ENCODE peak calls at places on chromosomes 1 and 21, in six cellular contexts. I, V, S, K, N and X are unnamed samples.

GRCh38 chr1:70327306-70328076 is 27.0 kb downstream of the ANKRD13C start:
- DNase-seq in N (no peak), V (no peak), K (no peak), S (no peak), I (no peak), X (no peak)

GRCh38 chr1:30908886-30909777 is 574 bp upstream of the SDC3 start:
- DNase-seq in S (no peak), K (peak), I (no peak), V (peak), N (no peak), X (no peak)

GRCh38 chr1:69671363-69672010 is 103.8 kb downstream of the LRRC7 start:
- DNase-seq in N (no peak), K (no peak), I (no peak), S (no peak), V (no peak), X (no peak)

GRCh38 chr1:29542476-29543015 is 306.2 kb downstream of the PTPRU start:
- DNase-seq in I (no peak), N (no peak), V (no peak), S (no peak), K (no peak), X (no peak)

GRCh38 chr1:205849619-205850355 is at the start of gene PM20D1:
- DNase-seq in I (peak), V (peak), K (peak), N (no peak), S (no peak), X (no peak)

GRCh38 chr1:41672641-41673313 is 188.3 kb upstream of the EDN2 start:
- DNase-seq in N (no peak), K (no peak), I (no peak), V (no peak), S (no peak), X (no peak)

GRCh38 chr1:160879056-160879455 is 5.9 kb downstream of the ITLN1 start:
- DNase-seq in K (no peak), N (no peak), S (no peak), I (no peak), V (no peak), X (no peak)

GRCh38 chr1:67749844-67750689 is 65.1 kb downstream of the GADD45A start:
- DNase-seq in I (no peak), K (peak), S (no peak), N (no peak), V (no peak), X (peak)

GRCh38 chr1:79100385-79100784 is 93.9 kb upstream of the ADGRL4 start:
- DNase-seq in K (no peak), S (no peak), I (no peak), N (no peak), V (no peak), X (peak)

GRCh38 chr21:31265293-31265692 is 78.8 kb downstream of the TIAM1 start:
- DNase-seq in V (peak), I (no peak), S (no peak), N (no peak), K (no peak), X (no peak)

GRCh38 chr1:6102227-6102845 is 56.6 kb downstream of the KCNAB2 start:
- DNase-seq in K (no peak), N (no peak), I (no peak), S (no peak), V (no peak), X (no peak)

GRCh38 chr1:240619357-240619756 is 7.4 kb upstream of the GREM2 start:
- DNase-seq in K (no peak), V (no peak), S (no peak), I (no peak), N (no peak), X (no peak)

GRCh38 chr1:207009945-207010344 is 22.6 kb downstream of the C1orf116 start:
- DNase-seq in N (no peak), S (no peak), I (no peak), V (no peak), K (no peak), X (no peak)

GRCh38 chr1:25045480-25046193 is 115.6 kb upstream of the RUNX3 start:
- DNase-seq in N (no peak), K (no peak), V (peak), S (no peak), I (no peak), X (no peak)

GRCh38 chr1:66533804-66534745 is at the start of gene SGIP1:
- DNase-seq in K (peak), S (peak), N (no peak), I (no peak), V (peak), X (peak)

GRCh38 chr1:89465201-89465600 is 59.4 kb upstream of the LRRC8B start:
- DNase-seq in N (no peak), S (no peak), I (no peak), V (no peak), K (no peak), X (no peak)

GRCh38 chr1:216632980-216633379 is 90.2 kb downstream of the ESRRG start:
- DNase-seq in N (no peak), I (no peak), V (no peak), S (no peak), K (no peak), X (no peak)

GRCh38 chr21:42397291-42398129 is 1.7 kb upstream of the TMPRSS3 start:
- DNase-seq in V (no peak), K (no peak), N (no peak), I (no peak), S (no peak), X (no peak)

GRCh38 chr21:37994211-37994610 is 78.0 kb upstream of the KCNJ6 start:
- DNase-seq in N (no peak), I (no peak), S (no peak), K (peak), V (no peak), X (no peak)

GRCh38 chr21:29187939-29188338 is 57.5 kb downstream of the MAP3K7CL start:
- DNase-seq in V (peak), I (no peak), S (no peak), K (no peak), N (no peak), X (peak)

GRCh38 chr1:172948457-172948856 is 102.3 kb downstream of the TNFSF18 start:
- DNase-seq in N (no peak), I (no peak), K (no peak), S (no peak), V (no peak), X (no peak)

GRCh38 chr1:209805341-209805781 is 581 bp downstream of the IRF6 start:
- DNase-seq in S (peak), V (no peak), K (no peak), N (no peak), I (no peak), X (no peak)

GRCh38 chr1:36183309-36183856 is 27.4 kb downstream of the MAP7D1 start:
- DNase-seq in N (no peak), I (no peak), S (no peak), V (no peak), K (no peak), X (no peak)

GRCh38 chr1:229203030-229203751 is 67.7 kb upstream of the RAB4A start:
- DNase-seq in I (no peak), S (peak), V (no peak), K (peak), N (no peak), X (no peak)

GRCh38 chr1:214277704-214278635 is 3.0 kb upstream of the SMYD2 start:
- DNase-seq in I (no peak), V (no peak), K (no peak), S (no peak), N (no peak), X (no peak)

GRCh38 chr21:44820851-44821250 is 3.0 kb upstream of the SUMO3 start:
- DNase-seq in K (no peak), I (no peak), N (no peak), S (no peak), V (no peak), X (no peak)

GRCh38 chr1:234154320-234155251 is 218.7 kb upstream of the COA6 start:
- DNase-seq in N (peak), V (no peak), K (peak), S (no peak), I (peak), X (peak)